ENCODE peak calls at places on chromosomes 2 and 18, in six cellular contexts. Y is endothelial cell of umbilical vein, J is stomach, A is transverse colon, Z is prostate gland, U is sigmoid colon. V is an unnamed sample. For H3K4me1, the result is how much of the 10 kb centered on the place peaks cover.

GRCh38 chr2:222159221-222159620 is 139.6 kb downstream of the PAX3 start:
- DNase-seq in Z (no peak), J (no peak), Y (no peak), U (no peak), A (no peak), V (no peak)

GRCh38 chr2:127197475-127198385 is 22.4 kb downstream of the CYP27C1 start:
- DNase-seq in Y (peak), A (peak), J (peak), Z (peak), U (no peak), V (peak)

GRCh38 chr2:17877811-17878221 is 651 bp upstream of the KCNS3 start:
- DNase-seq in Z (peak), Y (peak), J (no peak), U (no peak), A (peak), V (no peak)

GRCh38 chr18:55334875-55335274 is 253.1 kb downstream of the TCF4 start:
- DNase-seq in Y (no peak), U (peak), Z (no peak), J (no peak), A (peak), V (peak)

GRCh38 chr2:90207454-90208058 is 1516.1 kb downstream of the RPIA start:
- DNase-seq in Y (no peak), Z (no peak), A (no peak), J (no peak), U (no peak), V (no peak)

GRCh38 chr18:25349926-25350560 is 1.9 kb downstream of the ZNF521 start:
- DNase-seq in J (no peak), Y (no peak), A (no peak), Z (no peak), U (peak), V (peak)

GRCh38 chr2:155377931-155378444 is 679.5 kb downstream of the KCNJ3 start:
- DNase-seq in J (no peak), Z (no peak), U (no peak), A (no peak), Y (peak), V (no peak)

GRCh38 chr2:207073791-207074678 is 91.7 kb downstream of the KLF7 start:
- DNase-seq in J (no peak), A (no peak), Y (peak), U (no peak), Z (no peak), V (no peak)

GRCh38 chr18:79317718-79318117 is 78.0 kb upstream of the NFATC1 start:
- DNase-seq in J (no peak), Z (no peak), Y (no peak), U (no peak), A (no peak), V (no peak)

GRCh38 chr2:88180594-88181240 is 10.6 kb downstream of the THNSL2 start:
- DNase-seq in Z (no peak), U (no peak), A (no peak), Y (no peak), J (no peak), V (no peak)

GRCh38 chr2:132252191-132252893 is 90.6 kb upstream of the ANKRD30BL start:
- DNase-seq in J (no peak), Z (no peak), U (no peak), A (no peak), Y (no peak), V (peak)

GRCh38 chr2:143241403-143242088 is 112.3 kb downstream of the ARHGAP15 start:
- DNase-seq in J (no peak), U (no peak), Y (no peak), Z (no peak), A (no peak), V (no peak)

GRCh38 chr18:45528712-45529336 is 86.5 kb upstream of the SLC14A2 start:
- DNase-seq in Z (no peak), Y (no peak), U (no peak), A (no peak), J (no peak), V (no peak)

GRCh38 chr2:176656055-176656775 is 387.0 kb downstream of the MTX2 start:
- DNase-seq in Z (no peak), J (no peak), Y (no peak), U (no peak), A (no peak), V (no peak)
- H3K4me1 ChIP-seq in Z (under half), J (under half), Y (under half), U (under half), A (under half), V (under half)

DNA sequence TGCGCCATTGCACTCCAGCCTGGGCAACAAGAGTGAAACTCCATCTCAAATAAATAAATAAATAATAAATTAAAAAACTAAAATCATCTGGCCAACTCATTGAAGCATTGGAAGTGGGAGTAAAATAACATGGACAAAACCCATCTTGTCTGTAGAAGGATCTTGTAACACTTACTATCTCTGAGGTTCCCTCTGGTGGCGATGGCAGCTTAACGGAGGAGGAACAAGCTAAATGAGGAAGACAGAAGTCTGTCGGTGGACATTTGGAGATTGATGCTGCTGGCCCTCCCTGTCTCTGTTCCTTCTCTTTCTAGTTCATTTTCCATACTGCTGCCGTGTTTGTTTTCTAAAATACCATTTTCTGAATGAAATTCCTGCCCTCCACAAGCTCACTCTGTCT is 43.4 kb downstream of the ZCCHC2 start:
- DNase-seq in U (no peak), A (peak), Y (peak), J (peak), Z (peak), V (peak)
- TF ChIP-seq POLR2AphosphoS5 in U (no peak), A (no peak), Y (no peak), J (no peak), Z (no peak), V (no peak)

GRCh38 chr2:200353873-200354272 is 47.4 kb downstream of the SPATS2L start:
- DNase-seq in Y (no peak), A (no peak), J (no peak), Z (no peak), U (no peak), V (no peak)
- H3K4me1 ChIP-seq in Y (under half), A (under half), J (under half), Z (under half), U (under half), V (under half)

GRCh38 chr2:108583903-108584520 is 49.7 kb downstream of the LIMS1 start:
- DNase-seq in Z (peak), A (peak), Y (peak), U (peak), J (peak), V (no peak)
- TF ChIP-seq POLR2AphosphoS5 in Z (peak), A (peak), Y (no peak), U (no peak), J (peak), V (no peak)

DNA sequence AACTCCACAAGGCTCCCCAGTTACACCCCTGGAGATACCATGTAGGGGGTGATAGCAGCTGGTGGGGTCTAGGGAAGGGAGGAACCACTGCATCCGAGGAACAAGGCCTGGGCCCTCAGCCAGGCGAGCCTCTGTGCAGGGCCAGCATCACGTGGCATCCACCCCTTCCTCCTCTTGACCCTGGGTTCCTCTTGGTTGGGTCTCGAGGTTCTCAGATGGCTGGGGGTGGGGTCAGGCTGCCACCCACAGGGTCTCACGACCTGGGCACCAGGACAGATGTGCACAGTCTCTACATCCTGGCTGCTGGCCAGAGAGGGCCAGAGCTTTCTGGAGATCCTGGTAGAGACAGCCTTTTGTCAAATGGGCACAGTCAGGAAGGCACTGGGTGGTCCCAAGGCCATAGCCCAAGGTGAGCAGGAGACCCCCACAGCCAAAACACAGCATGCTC is 10.4 kb downstream of the HS6ST1 start:
- DNase-seq in A (no peak), J (no peak), Y (no peak), U (peak), Z (no peak), V (peak)
- H3K4me1 ChIP-seq in A (under half), J (half or more), Y (under half), U (under half), Z (under half), V (half or more)

GRCh38 chr18:12327510-12328178 is 19.6 kb downstream of the TUBB6 start:
- DNase-seq in J (peak), Z (peak), Y (peak), U (peak), A (peak), V (no peak)
- TF ChIP-seq POLR2AphosphoS5 in J (peak), Z (no peak), Y (no peak), U (peak), A (no peak), V (peak)

GRCh38 chr2:8577573-8577972 is 104.3 kb upstream of the ID2 start:
- DNase-seq in Y (no peak), J (peak), A (no peak), U (peak), Z (no peak), V (no peak)
- H3K4me1 ChIP-seq in Y (under half), J (under half), A (under half), U (under half), Z (under half), V (under half)

GRCh38 chr2:152355411-152355831 is 20.4 kb downstream of the FMNL2 start:
- DNase-seq in A (no peak), J (no peak), Z (no peak), U (no peak), Y (no peak), V (no peak)

GRCh38 chr2:152353364-152353763 is 18.4 kb downstream of the FMNL2 start:
- DNase-seq in U (no peak), Z (no peak), J (no peak), Y (no peak), A (no peak), V (no peak)

GRCh38 chr2:152352616-152353015 is 17.6 kb downstream of the FMNL2 start:
- DNase-seq in J (no peak), Y (no peak), Z (no peak), A (no peak), U (no peak), V (no peak)

GRCh38 chr2:152354909-152355308 is 19.9 kb downstream of the FMNL2 start:
- DNase-seq in Z (no peak), Y (no peak), A (no peak), U (no peak), J (no peak), V (no peak)

DNA sequence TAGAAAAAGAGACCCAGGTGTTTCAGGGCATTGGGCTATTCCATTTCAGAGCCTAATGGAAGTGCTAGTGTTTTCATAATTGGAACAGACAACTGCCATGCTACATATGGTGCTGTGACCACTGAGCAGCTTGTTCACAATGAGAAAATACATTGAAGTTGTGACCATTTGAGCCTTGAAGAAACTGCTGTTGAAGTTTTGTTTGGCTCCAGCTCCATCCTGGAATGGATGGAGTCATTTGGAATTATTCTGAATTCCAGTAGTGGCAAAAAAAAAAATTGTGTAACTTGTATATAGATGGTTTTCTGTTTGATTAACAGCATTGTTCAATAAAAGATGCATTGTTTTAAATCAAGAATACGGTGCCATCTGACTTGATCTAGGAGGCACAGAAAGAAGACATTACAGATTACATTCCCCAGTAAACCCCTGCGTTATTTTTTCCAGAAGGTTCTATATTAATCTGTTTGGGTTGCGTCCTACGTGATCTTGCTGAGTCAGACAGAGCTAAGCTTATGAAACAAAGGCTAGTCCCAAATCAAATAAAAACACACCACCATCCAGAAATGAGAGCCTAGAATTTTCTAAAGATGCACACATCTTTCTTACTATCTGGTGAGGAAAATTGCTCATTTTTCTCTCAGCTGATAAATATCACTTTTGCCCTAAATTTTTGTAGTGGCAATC is 19.2 kb downstream of the FMNL2 start:
- DNase-seq in A (no peak), U (no peak), J (no peak), Z (no peak), Y (no peak), V (no peak)
- TF ChIP-seq POLR2AphosphoS5 in A (no peak), U (no peak), J (no peak), Z (no peak), Y (no peak), V (no peak)

GRCh38 chr2:230599854-230600253 is 112.8 kb upstream of the CAB39 start:
- DNase-seq in Y (no peak), Z (no peak), U (no peak), A (no peak), J (no peak), V (no peak)
- H3K4me1 ChIP-seq in Y (under half), Z (under half), U (under half), A (under half), J (under half), V (under half)

DNA sequence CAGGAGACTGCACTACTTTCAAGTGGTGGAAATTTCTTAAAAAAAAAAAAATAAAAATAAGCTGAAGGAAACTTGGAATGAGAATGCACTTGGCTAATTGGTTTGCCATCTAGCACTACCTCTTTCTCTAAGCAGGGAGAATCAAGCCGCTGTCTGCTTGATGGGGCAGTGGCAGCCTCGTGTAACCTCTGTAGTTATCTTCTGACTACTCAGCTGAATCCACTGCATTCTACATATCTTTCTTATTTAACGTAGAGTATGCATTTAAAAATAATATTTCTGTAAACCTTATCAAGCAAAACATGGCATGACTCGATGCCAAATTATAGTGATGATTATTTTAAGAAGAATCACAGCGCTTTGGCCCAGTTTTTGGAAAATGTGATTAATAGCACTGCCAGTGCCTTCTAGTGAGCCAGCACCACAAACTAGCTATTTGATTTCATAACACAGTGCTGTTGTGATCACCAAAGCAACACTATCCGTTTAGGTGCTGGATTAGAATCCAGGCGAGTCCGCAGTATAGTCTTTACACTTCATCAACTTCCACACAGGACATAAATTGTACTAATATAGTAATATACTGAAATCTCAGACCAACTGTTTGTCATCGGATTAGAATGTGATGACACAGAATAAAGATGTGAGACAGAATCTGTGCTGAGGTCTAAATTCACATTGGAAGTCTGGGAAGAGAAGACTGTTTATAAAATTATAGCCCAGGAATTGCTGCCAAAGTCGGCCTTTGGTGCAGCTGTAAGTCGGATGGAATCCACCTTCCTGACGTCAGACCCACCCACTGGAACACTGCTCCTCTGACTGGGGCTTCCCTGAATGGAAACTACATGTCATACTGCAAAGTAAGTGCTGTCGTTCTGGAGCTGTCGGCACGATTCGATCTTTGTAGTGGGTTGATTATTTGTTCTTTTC is 136.5 kb upstream of the ETAA1 start:
- DNase-seq in U (peak), Y (peak), A (peak), Z (peak), J (peak), V (peak)
- TF ChIP-seq POLR2AphosphoS5 in U (peak), Y (no peak), A (peak), Z (peak), J (peak), V (peak)